ENCODE peak calls at places on chromosomes 4 and X, in ten cellular contexts. R is thoracic aorta; V is A549; I is CD8-positive, alpha-beta T cell; J is astrocyte of the cerebellum; L is stomach; M is GM12865; A is osteocyte; H is AG04450; T is astrocyte. G is an unnamed sample.

GRCh38 chrX:71099736-71100135 is 4.1 kb downstream of the FOXO4 start:
- DNase-seq in A (no peak), V (no peak), J (no peak), I (no peak), T (no peak), M (no peak), R (no peak), H (no peak), L (no peak), G (no peak)

GRCh38 chr4:54090804-54091623 is 8.9 kb upstream of the GSX2 start:
- DNase-seq in I (peak), A (no peak), H (no peak), M (peak), V (peak), J (no peak), T (no peak), L (peak), R (no peak), G (no peak)

GRCh38 chrX:103092942-103093341 is at the start of gene NXF3:
- DNase-seq in I (no peak), L (no peak), V (no peak), H (no peak), T (no peak), M (no peak), R (no peak), A (no peak), J (no peak), G (no peak)

GRCh38 chr4:978957-979701 is 5.8 kb upstream of the DGKQ start:
- DNase-seq in R (no peak), A (no peak), H (peak), T (peak), V (no peak), I (peak), J (no peak), L (no peak), M (no peak), G (peak)

GRCh38 chr4:40121515-40121914 is 64.9 kb downstream of the N4BP2 start:
- DNase-seq in V (no peak), I (no peak), H (peak), T (peak), A (no peak), L (no peak), R (no peak), M (peak), J (peak), G (peak)

GRCh38 chr4:68385267-68385666 is 35.4 kb upstream of the YTHDC1 start:
- DNase-seq in V (no peak), M (no peak), J (no peak), T (no peak), H (no peak), I (no peak), A (no peak), R (no peak), L (no peak), G (no peak)

GRCh38 chr4:174061026-174061425 is 222.4 kb downstream of the FBXO8 start:
- DNase-seq in V (no peak), J (no peak), H (no peak), M (no peak), A (no peak), L (no peak), I (no peak), T (no peak), R (no peak), G (no peak)

GRCh38 chrX:94058728-94059382 is 384.8 kb downstream of the FAM133A start:
- DNase-seq in M (no peak), V (no peak), J (no peak), R (no peak), I (no peak), A (no peak), L (no peak), H (no peak), T (no peak), G (no peak)

GRCh38 chrX:48460606-48461005 is 9.5 kb downstream of the SLC38A5 start:
- DNase-seq in M (no peak), T (no peak), I (no peak), J (no peak), H (no peak), V (no peak), R (no peak), L (no peak), A (no peak), G (no peak)

GRCh38 chrX:136065044-136065671 is 79.9 kb downstream of the SLC9A6 start:
- DNase-seq in R (no peak), M (no peak), T (peak), V (no peak), A (no peak), L (no peak), I (peak), H (no peak), J (no peak), G (no peak)

GRCh38 chr4:138138774-138139173 is 103.4 kb downstream of the SLC7A11 start:
- DNase-seq in R (no peak), J (no peak), L (no peak), A (no peak), T (no peak), M (no peak), V (no peak), H (no peak), I (no peak), G (no peak)

GRCh38 chrX:2457289-2458133 is 43.3 kb downstream of the DHRSX start:
- DNase-seq in M (no peak), A (no peak), L (no peak), V (no peak), R (no peak), J (no peak), H (no peak), I (no peak), T (no peak), G (no peak)

GRCh38 chrX:143664302-143664701 is 28.4 kb upstream of the SLITRK4 start:
- DNase-seq in L (no peak), H (no peak), I (no peak), M (peak), V (peak), R (no peak), A (no peak), J (no peak), T (no peak), G (no peak)

GRCh38 chr4:158856852-158857251 is 88.0 kb downstream of the FNIP2 start:
- DNase-seq in J (peak), T (peak), R (no peak), V (no peak), M (peak), A (no peak), I (no peak), H (peak), L (no peak), G (peak)

GRCh38 chr4:15018389-15018788 is 16.1 kb downstream of the CPEB2 start:
- DNase-seq in I (no peak), T (no peak), H (no peak), J (no peak), A (no peak), R (no peak), L (no peak), M (peak), V (no peak), G (no peak)

GRCh38 chr4:18394656-18395055 is 373.1 kb upstream of the LCORL start:
- DNase-seq in A (no peak), R (no peak), M (no peak), H (no peak), T (no peak), V (no peak), L (no peak), J (no peak), I (no peak), G (no peak)

GRCh38 chr4:74838746-74839370 is 44.5 kb upstream of the BTC start:
- DNase-seq in I (no peak), M (no peak), V (no peak), H (no peak), R (no peak), L (no peak), J (no peak), A (no peak), T (peak), G (peak)

GRCh38 chrX:143570747-143571146 is 53.5 kb upstream of the SPANXN3 start:
- DNase-seq in J (no peak), L (no peak), A (no peak), H (no peak), M (no peak), R (no peak), T (no peak), V (no peak), I (no peak), G (no peak)

GRCh38 chr4:3462790-3463415 is at the start of gene DOK7:
- DNase-seq in M (no peak), I (no peak), V (no peak), A (no peak), J (no peak), T (no peak), R (no peak), L (peak), H (no peak), G (no peak)

GRCh38 chrX:148501121-148502066 is 977 bp downstream of the AFF2 start:
- DNase-seq in I (peak), R (no peak), L (no peak), V (peak), M (peak), A (peak), J (no peak), H (no peak), T (no peak), G (no peak)

GRCh38 chr4:111464251-111465045 is 680.8 kb upstream of the FAM241A start:
- DNase-seq in L (no peak), I (no peak), A (no peak), J (no peak), H (no peak), T (no peak), M (no peak), V (no peak), R (no peak), G (peak)

GRCh38 chr4:102533916-102534315 is 32.8 kb downstream of the NFKB1 start:
- DNase-seq in L (no peak), V (no peak), I (no peak), A (no peak), R (no peak), M (no peak), H (no peak), T (no peak), J (no peak), G (no peak)

GRCh38 chr4:168408620-168409019 is 71.7 kb downstream of the DDX60L start:
- DNase-seq in L (no peak), T (peak), I (no peak), V (no peak), A (no peak), H (peak), R (peak), M (no peak), J (peak), G (peak)

GRCh38 chrX:12984629-12985303 is 9.9 kb downstream of the TMSB4X start:
- DNase-seq in R (no peak), V (peak), I (peak), M (peak), L (peak), T (peak), A (no peak), J (peak), H (no peak), G (no peak)

GRCh38 chr4:78057600-78058560 is 757 bp downstream of the FRAS1 start:
- DNase-seq in R (no peak), J (no peak), M (peak), A (no peak), L (peak), H (no peak), I (peak), V (peak), T (peak), G (peak)

DNA sequence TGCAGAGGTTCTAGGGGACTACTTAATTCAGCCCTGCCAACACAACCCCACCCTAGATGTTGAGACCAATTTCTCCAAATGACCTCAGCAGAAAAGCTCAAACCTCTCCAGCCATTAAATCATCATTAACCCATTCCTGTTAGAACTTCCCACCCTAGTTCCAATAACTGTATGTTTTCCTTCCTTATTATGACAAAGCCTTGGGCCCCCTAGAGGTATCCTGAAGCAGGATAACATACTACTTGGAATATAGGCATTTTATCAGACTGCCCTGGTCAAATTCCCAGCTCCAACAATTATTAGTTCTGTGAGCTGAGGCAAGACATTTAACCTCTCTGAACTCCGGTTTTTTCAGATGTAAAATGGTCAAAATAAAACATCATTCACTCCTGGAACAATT is 244.6 kb upstream of the TENM3 start:
- DNase-seq in L (no peak), M (no peak), V (no peak), R (no peak), H (no peak), A (no peak), T (no peak), J (no peak), I (no peak), G (no peak)
- TF ChIP-seq CTCF in L (no peak), M (no peak), V (no peak), R (no peak), H (peak), A (peak), T (no peak), J (peak), I (no peak), G (peak)

GRCh38 chrX:37905436-37906147 is 58.2 kb upstream of the DYNLT3 start:
- DNase-seq in H (no peak), A (peak), L (peak), T (peak), J (peak), M (no peak), V (peak), R (no peak), I (peak), G (no peak)
- TF ChIP-seq CTCF in H (peak), A (peak), L (no peak), T (no peak), J (peak), M (no peak), V (peak), R (no peak), I (no peak), G (peak)

GRCh38 chr4:129148892-129149291 is 52.9 kb downstream of the C4orf33 start:
- DNase-seq in T (no peak), L (no peak), M (no peak), A (no peak), J (no peak), V (no peak), H (no peak), I (no peak), R (no peak), G (no peak)

GRCh38 chr4:129145222-129145730 is 49.3 kb downstream of the C4orf33 start:
- DNase-seq in H (no peak), I (no peak), J (no peak), A (no peak), V (no peak), M (no peak), R (no peak), L (no peak), T (no peak), G (no peak)

GRCh38 chr4:129143359-129143758 is 47.4 kb downstream of the C4orf33 start:
- DNase-seq in J (no peak), H (no peak), T (no peak), L (no peak), R (no peak), I (no peak), V (no peak), M (no peak), A (no peak), G (no peak)

GRCh38 chr4:129144755-129145206 is 48.8 kb downstream of the C4orf33 start:
- DNase-seq in M (no peak), J (no peak), R (no peak), H (no peak), T (no peak), L (no peak), A (no peak), I (no peak), V (no peak), G (no peak)

DNA sequence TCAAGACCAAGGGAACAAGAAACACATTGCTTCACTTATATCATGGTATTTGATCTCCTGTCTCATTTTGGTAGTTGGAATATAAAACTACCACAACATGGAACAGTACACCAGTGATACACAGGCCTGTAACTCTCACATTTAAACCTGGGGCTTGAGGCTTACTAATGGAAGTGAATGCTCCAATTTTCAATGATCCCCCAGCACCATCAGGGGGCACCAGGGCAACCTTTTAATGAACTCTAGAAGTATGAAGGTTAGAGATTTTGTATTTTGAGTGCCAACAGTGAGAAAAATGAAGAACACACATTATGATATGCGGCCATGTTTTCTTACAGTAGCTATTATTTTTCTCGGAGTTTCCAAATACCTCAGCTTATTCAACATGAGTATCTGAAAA is 50.7 kb downstream of the C4orf33 start:
- DNase-seq in H (no peak), M (no peak), V (no peak), R (no peak), A (no peak), I (no peak), L (no peak), J (no peak), T (no peak), G (no peak)
- TF ChIP-seq CTCF in H (no peak), M (no peak), V (no peak), R (no peak), A (no peak), I (no peak), L (no peak), J (no peak), T (no peak), G (no peak)

DNA sequence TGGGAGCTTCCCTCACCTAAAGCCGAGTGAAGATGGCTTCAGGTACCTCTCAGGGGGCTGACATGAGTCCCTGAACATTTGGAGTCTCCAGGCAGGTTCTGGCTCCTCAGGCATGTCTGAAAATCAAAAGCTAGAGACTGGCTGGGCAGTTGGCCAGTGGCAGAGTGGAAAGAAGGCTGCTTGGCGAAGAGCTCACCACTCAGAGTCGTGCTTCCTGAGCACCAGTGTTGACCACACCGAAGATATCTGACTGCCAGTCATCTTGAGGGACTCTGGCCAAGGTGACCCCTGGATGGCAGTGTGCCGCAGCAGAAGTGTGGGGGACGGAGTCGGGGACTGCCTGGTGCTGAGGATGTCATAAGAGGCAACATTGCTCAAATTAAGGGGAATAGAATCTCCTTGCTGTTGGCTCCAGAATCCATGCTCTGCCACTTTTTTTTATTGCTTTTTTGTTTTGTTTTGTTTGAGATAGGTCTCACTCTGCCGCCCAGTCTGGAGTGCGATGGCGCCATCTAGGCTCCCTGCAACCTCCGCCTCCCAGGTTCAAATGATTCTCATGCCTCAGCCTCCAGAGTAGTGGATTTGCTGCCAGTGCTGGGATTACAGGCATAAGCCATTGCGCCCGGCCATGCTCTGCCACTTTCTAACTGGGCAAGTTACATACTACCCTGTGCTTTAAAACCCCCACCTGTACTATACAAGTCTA is 172.5 kb upstream of the GATB start:
- DNase-seq in R (no peak), M (no peak), A (no peak), H (no peak), T (no peak), V (no peak), I (no peak), J (no peak), L (no peak), G (no peak)
- TF ChIP-seq CTCF in R (no peak), M (no peak), A (no peak), H (no peak), T (no peak), V (no peak), I (no peak), J (no peak), L (no peak), G (no peak)

GRCh38 chr4:48249378-48249777 is 20.3 kb downstream of the TEC start:
- DNase-seq in A (no peak), H (no peak), I (no peak), M (no peak), L (no peak), R (no peak), J (no peak), T (no peak), V (no peak), G (no peak)

GRCh38 chr4:48248559-48248953 is 21.1 kb downstream of the TEC start:
- DNase-seq in R (no peak), L (no peak), T (no peak), V (no peak), J (no peak), A (no peak), H (no peak), M (no peak), I (no peak), G (no peak)

GRCh38 chr4:48247878-48248558 is 21.6 kb downstream of the TEC start:
- DNase-seq in I (no peak), A (no peak), R (no peak), L (no peak), T (no peak), H (no peak), V (no peak), J (no peak), M (peak), G (no peak)

GRCh38 chr4:48244665-48245064 is 25.0 kb downstream of the TEC start:
- DNase-seq in M (no peak), A (no peak), T (no peak), H (no peak), I (no peak), J (no peak), R (no peak), L (no peak), V (no peak), G (no peak)

GRCh38 chr4:48247142-48247877 is 22.3 kb downstream of the TEC start:
- DNase-seq in J (no peak), I (no peak), R (no peak), L (no peak), H (no peak), A (no peak), M (peak), V (no peak), T (peak), G (peak)
- TF ChIP-seq CTCF in J (no peak), I (no peak), R (no peak), L (no peak), H (no peak), A (no peak), M (no peak), V (no peak), T (no peak), G (no peak)

GRCh38 chr4:44256414-44256813 is 192.2 kb downstream of the KCTD8 start:
- DNase-seq in A (no peak), T (no peak), J (no peak), L (no peak), R (no peak), H (no peak), I (no peak), V (no peak), M (no peak), G (no peak)
- TF ChIP-seq CTCF in A (no peak), T (no peak), J (no peak), L (no peak), R (no peak), H (no peak), I (no peak), V (no peak), M (no peak), G (no peak)

DNA sequence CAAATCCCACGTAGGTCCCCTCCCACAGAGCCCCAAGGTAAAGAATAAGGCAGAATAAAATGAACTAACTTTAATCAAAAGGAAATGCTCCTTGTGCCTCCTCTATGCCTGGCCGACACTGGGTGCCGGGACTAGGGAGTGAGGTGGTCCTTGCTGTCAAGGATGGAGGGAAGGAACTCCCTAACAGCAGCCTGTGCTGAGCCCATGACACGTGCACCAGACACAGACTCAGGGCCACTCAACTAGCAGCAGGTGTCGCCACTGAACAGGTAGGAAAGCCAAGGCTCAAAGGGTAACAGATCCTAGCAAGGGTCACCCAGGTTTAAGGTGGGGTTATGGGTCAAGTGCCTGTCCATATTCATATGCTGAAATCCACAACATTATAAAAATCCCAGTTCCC is 29.2 kb downstream of the MSX1 start:
- DNase-seq in I (no peak), M (no peak), R (no peak), V (no peak), A (no peak), T (no peak), J (no peak), L (no peak), H (no peak), G (no peak)
- TF ChIP-seq CTCF in I (no peak), M (peak), R (no peak), V (no peak), A (no peak), T (no peak), J (no peak), L (no peak), H (no peak), G (no peak)